ENCODE peak calls at places on chromosomes 16 and 17, in nine cellular contexts. One of them, this sample, is unnamed.

GRCh38 chr17:50845260-50846147 is 10.1 kb downstream of the WFIKKN2 start:
- DNase-seq in effector CD4-positive, alpha-beta T cell: no peak
- DNase-seq in HL-60: no peak
- DNase-seq in activated CD4-positive, alpha-beta T cell treated with anti-CD3 and anti-CD28 coated beads, Interleukin-2, amount 50 U/mL, for 1 hour: no peak
- DNase-seq in endothelial cell: no peak
- DNase-seq in GM19239: no peak
- DNase-seq in NCI-H1417: no peak
- DNase-seq in sigmoid colon: peak
- DNase-seq in posterior vena cava: no peak
- DNase-seq in this sample: no peak

GRCh38 chr16:75764154-75764768 is 38.0 kb upstream of the CPHXL start:
- DNase-seq in effector CD4-positive, alpha-beta T cell: peak
- DNase-seq in HL-60: peak
- DNase-seq in activated CD4-positive, alpha-beta T cell treated with anti-CD3 and anti-CD28 coated beads, Interleukin-2, amount 50 U/mL, for 1 hour: peak
- DNase-seq in endothelial cell: peak
- DNase-seq in GM19239: no peak
- DNase-seq in NCI-H1417: peak
- DNase-seq in sigmoid colon: peak
- DNase-seq in posterior vena cava: no peak
- DNase-seq in this sample: peak

GRCh38 chr17:27544350-27545131 is 86.4 kb upstream of the LGALS9 start:
- DNase-seq in effector CD4-positive, alpha-beta T cell: no peak
- DNase-seq in HL-60: peak
- DNase-seq in activated CD4-positive, alpha-beta T cell treated with anti-CD3 and anti-CD28 coated beads, Interleukin-2, amount 50 U/mL, for 1 hour: peak
- DNase-seq in endothelial cell: no peak
- DNase-seq in GM19239: peak
- DNase-seq in NCI-H1417: no peak
- DNase-seq in sigmoid colon: no peak
- DNase-seq in posterior vena cava: no peak
- DNase-seq in this sample: no peak

GRCh38 chr17:43768382-43768781 is 9.8 kb upstream of the SOST start:
- DNase-seq in effector CD4-positive, alpha-beta T cell: no peak
- DNase-seq in HL-60: peak
- DNase-seq in activated CD4-positive, alpha-beta T cell treated with anti-CD3 and anti-CD28 coated beads, Interleukin-2, amount 50 U/mL, for 1 hour: no peak
- DNase-seq in endothelial cell: no peak
- DNase-seq in GM19239: no peak
- DNase-seq in NCI-H1417: no peak
- DNase-seq in sigmoid colon: peak
- DNase-seq in posterior vena cava: peak
- DNase-seq in this sample: no peak

GRCh38 chr17:9645858-9646555 is 690 bp downstream of the USP43 start:
- DNase-seq in effector CD4-positive, alpha-beta T cell: no peak
- DNase-seq in HL-60: peak
- DNase-seq in activated CD4-positive, alpha-beta T cell treated with anti-CD3 and anti-CD28 coated beads, Interleukin-2, amount 50 U/mL, for 1 hour: no peak
- DNase-seq in endothelial cell: peak
- DNase-seq in GM19239: peak
- DNase-seq in NCI-H1417: peak
- DNase-seq in sigmoid colon: no peak
- DNase-seq in posterior vena cava: no peak
- DNase-seq in this sample: no peak

GRCh38 chr17:37608369-37609169 is 649 bp downstream of the SYNRG start:
- DNase-seq in effector CD4-positive, alpha-beta T cell: peak
- DNase-seq in HL-60: peak
- DNase-seq in activated CD4-positive, alpha-beta T cell treated with anti-CD3 and anti-CD28 coated beads, Interleukin-2, amount 50 U/mL, for 1 hour: no peak
- DNase-seq in endothelial cell: peak
- DNase-seq in GM19239: no peak
- DNase-seq in NCI-H1417: peak
- DNase-seq in sigmoid colon: no peak
- DNase-seq in posterior vena cava: no peak
- DNase-seq in this sample: peak

GRCh38 chr17:37717627-37718382 is 27.1 kb downstream of the HNF1B start:
- DNase-seq in effector CD4-positive, alpha-beta T cell: no peak
- DNase-seq in HL-60: no peak
- DNase-seq in activated CD4-positive, alpha-beta T cell treated with anti-CD3 and anti-CD28 coated beads, Interleukin-2, amount 50 U/mL, for 1 hour: no peak
- DNase-seq in endothelial cell: no peak
- DNase-seq in GM19239: no peak
- DNase-seq in NCI-H1417: no peak
- DNase-seq in sigmoid colon: no peak
- DNase-seq in posterior vena cava: no peak
- DNase-seq in this sample: no peak

GRCh38 chr16:67961551-67961957 is 6.9 kb downstream of the SLC12A4 start:
- DNase-seq in effector CD4-positive, alpha-beta T cell: no peak
- DNase-seq in HL-60: no peak
- DNase-seq in activated CD4-positive, alpha-beta T cell treated with anti-CD3 and anti-CD28 coated beads, Interleukin-2, amount 50 U/mL, for 1 hour: no peak
- DNase-seq in endothelial cell: no peak
- DNase-seq in GM19239: no peak
- DNase-seq in NCI-H1417: peak
- DNase-seq in sigmoid colon: no peak
- DNase-seq in posterior vena cava: no peak
- DNase-seq in this sample: no peak

GRCh38 chr17:63676540-63676933 is 23.4 kb downstream of the LIMD2 start:
- DNase-seq in effector CD4-positive, alpha-beta T cell: no peak
- DNase-seq in HL-60: no peak
- DNase-seq in activated CD4-positive, alpha-beta T cell treated with anti-CD3 and anti-CD28 coated beads, Interleukin-2, amount 50 U/mL, for 1 hour: no peak
- DNase-seq in endothelial cell: no peak
- DNase-seq in GM19239: no peak
- DNase-seq in NCI-H1417: no peak
- DNase-seq in sigmoid colon: no peak
- DNase-seq in posterior vena cava: no peak
- DNase-seq in this sample: no peak

This sample was measured in CD8-positive, alpha-beta memory T cell.